ENCODE peak calls at places on chromosomes 7 and 10, in seven cellular contexts. One of them, this sample, is unnamed.

GRCh38 chr10:124802313-124802675 is 675 bp downstream of the ABRAXAS2 start:
- DNase-seq in fibroblast of lung: no peak
- DNase-seq in NCI-H2029: no peak
- DNase-seq in aorta: no peak
- DNase-seq in ovary: no peak
- DNase-seq in WTC11: no peak
- DNase-seq in naive thymus-derived CD8-positive, alpha-beta T cell: no peak
- DNase-seq in this sample: peak

GRCh38 chr10:21304608-21305007 is 220.9 kb downstream of the SKIDA1 start:
- DNase-seq in fibroblast of lung: no peak
- DNase-seq in NCI-H2029: no peak
- DNase-seq in aorta: no peak
- DNase-seq in ovary: no peak
- DNase-seq in WTC11: no peak
- DNase-seq in naive thymus-derived CD8-positive, alpha-beta T cell: no peak
- DNase-seq in this sample: no peak

GRCh38 chr7:28754027-28754426 is 204.1 kb downstream of the TRIL start:
- DNase-seq in fibroblast of lung: peak
- DNase-seq in NCI-H2029: no peak
- DNase-seq in aorta: no peak
- DNase-seq in ovary: no peak
- DNase-seq in WTC11: no peak
- DNase-seq in naive thymus-derived CD8-positive, alpha-beta T cell: no peak
- DNase-seq in this sample: no peak

GRCh38 chr7:1289681-1290261 is 57.1 kb downstream of the UNCX start:
- DNase-seq in fibroblast of lung: peak
- DNase-seq in NCI-H2029: no peak
- DNase-seq in aorta: peak
- DNase-seq in ovary: no peak
- DNase-seq in WTC11: no peak
- DNase-seq in naive thymus-derived CD8-positive, alpha-beta T cell: no peak
- DNase-seq in this sample: no peak

GRCh38 chr7:44847509-44847919 is 373 bp downstream of the H2AZ2 start:
- DNase-seq in fibroblast of lung: peak
- DNase-seq in NCI-H2029: peak
- DNase-seq in aorta: peak
- DNase-seq in ovary: peak
- DNase-seq in WTC11: peak
- DNase-seq in naive thymus-derived CD8-positive, alpha-beta T cell: peak
- DNase-seq in this sample: peak

GRCh38 chr10:88687853-88688467 is 18.1 kb upstream of the LIPK start:
- DNase-seq in fibroblast of lung: peak
- DNase-seq in NCI-H2029: no peak
- DNase-seq in aorta: no peak
- DNase-seq in ovary: no peak
- DNase-seq in WTC11: no peak
- DNase-seq in naive thymus-derived CD8-positive, alpha-beta T cell: no peak
- DNase-seq in this sample: peak

GRCh38 chr10:79348640-79348988 is 1.3 kb downstream of the PPIF start:
- DNase-seq in fibroblast of lung: no peak
- DNase-seq in NCI-H2029: no peak
- DNase-seq in aorta: no peak
- DNase-seq in ovary: peak
- DNase-seq in WTC11: no peak
- DNase-seq in naive thymus-derived CD8-positive, alpha-beta T cell: no peak
- DNase-seq in this sample: no peak

GRCh38 chr7:44917465-44917864 is 32.1 kb upstream of the PURB start:
- DNase-seq in fibroblast of lung: no peak
- DNase-seq in NCI-H2029: no peak
- DNase-seq in aorta: no peak
- DNase-seq in ovary: no peak
- DNase-seq in WTC11: no peak
- DNase-seq in naive thymus-derived CD8-positive, alpha-beta T cell: no peak
- DNase-seq in this sample: no peak

GRCh38 chr7:16660702-16661464 is 14.9 kb downstream of the BZW2 start:
- DNase-seq in fibroblast of lung: peak
- DNase-seq in NCI-H2029: no peak
- DNase-seq in aorta: no peak
- DNase-seq in ovary: no peak
- DNase-seq in WTC11: no peak
- DNase-seq in naive thymus-derived CD8-positive, alpha-beta T cell: no peak
- DNase-seq in this sample: no peak

GRCh38 chr7:89887489-89887888 is 266.8 kb upstream of the STEAP1 start:
- DNase-seq in fibroblast of lung: no peak
- DNase-seq in NCI-H2029: no peak
- DNase-seq in aorta: no peak
- DNase-seq in ovary: no peak
- DNase-seq in WTC11: no peak
- DNase-seq in naive thymus-derived CD8-positive, alpha-beta T cell: no peak
- DNase-seq in this sample: no peak

GRCh38 chr10:124536496-124537050 is 75.0 kb downstream of the LHPP start:
- DNase-seq in fibroblast of lung: no peak
- DNase-seq in NCI-H2029: no peak
- DNase-seq in aorta: no peak
- DNase-seq in ovary: no peak
- DNase-seq in WTC11: no peak
- DNase-seq in naive thymus-derived CD8-positive, alpha-beta T cell: no peak
- DNase-seq in this sample: no peak

GRCh38 chr10:62479523-62479922 is 105.4 kb downstream of the ZNF365 start:
- DNase-seq in fibroblast of lung: no peak
- DNase-seq in NCI-H2029: no peak
- DNase-seq in aorta: no peak
- DNase-seq in ovary: no peak
- DNase-seq in WTC11: no peak
- DNase-seq in naive thymus-derived CD8-positive, alpha-beta T cell: no peak
- DNase-seq in this sample: no peak

GRCh38 chr7:42097756-42098155 is 139.3 kb downstream of the GLI3 start:
- DNase-seq in fibroblast of lung: peak
- DNase-seq in NCI-H2029: no peak
- DNase-seq in aorta: no peak
- DNase-seq in ovary: no peak
- DNase-seq in WTC11: no peak
- DNase-seq in naive thymus-derived CD8-positive, alpha-beta T cell: no peak
- DNase-seq in this sample: no peak

GRCh38 chr7:19404912-19405329 is 259.7 kb upstream of the FERD3L start:
- DNase-seq in fibroblast of lung: peak
- DNase-seq in NCI-H2029: no peak
- DNase-seq in aorta: no peak
- DNase-seq in ovary: no peak
- DNase-seq in WTC11: no peak
- DNase-seq in naive thymus-derived CD8-positive, alpha-beta T cell: no peak
- DNase-seq in this sample: no peak

GRCh38 chr10:7092603-7093002 is 318.2 kb downstream of the SFMBT2 start:
- DNase-seq in fibroblast of lung: no peak
- DNase-seq in NCI-H2029: no peak
- DNase-seq in aorta: no peak
- DNase-seq in ovary: no peak
- DNase-seq in WTC11: no peak
- DNase-seq in naive thymus-derived CD8-positive, alpha-beta T cell: no peak
- DNase-seq in this sample: no peak

GRCh38 chr10:18377898-18378297 is 237.7 kb downstream of the CACNB2 start:
- DNase-seq in fibroblast of lung: no peak
- DNase-seq in NCI-H2029: no peak
- DNase-seq in aorta: no peak
- DNase-seq in ovary: no peak
- DNase-seq in WTC11: no peak
- DNase-seq in naive thymus-derived CD8-positive, alpha-beta T cell: no peak
- DNase-seq in this sample: no peak

GRCh38 chr10:49082767-49083166 is 32.6 kb downstream of the VSTM4 start:
- DNase-seq in fibroblast of lung: no peak
- DNase-seq in NCI-H2029: no peak
- DNase-seq in aorta: no peak
- DNase-seq in ovary: peak
- DNase-seq in WTC11: no peak
- DNase-seq in naive thymus-derived CD8-positive, alpha-beta T cell: no peak
- DNase-seq in this sample: no peak

GRCh38 chr10:3426190-3426845 is 253.7 kb upstream of the PITRM1 start:
- DNase-seq in fibroblast of lung: peak
- DNase-seq in NCI-H2029: no peak
- DNase-seq in aorta: no peak
- DNase-seq in ovary: no peak
- DNase-seq in WTC11: no peak
- DNase-seq in naive thymus-derived CD8-positive, alpha-beta T cell: no peak
- DNase-seq in this sample: no peak

GRCh38 chr10:50063100-50063499 is 4.7 kb upstream of the WASHC2A start:
- DNase-seq in fibroblast of lung: no peak
- DNase-seq in NCI-H2029: no peak
- DNase-seq in aorta: no peak
- DNase-seq in ovary: no peak
- DNase-seq in WTC11: peak
- DNase-seq in naive thymus-derived CD8-positive, alpha-beta T cell: no peak
- DNase-seq in this sample: peak

GRCh38 chr10:49616421-49617230 is 2.8 kb downstream of the CHAT start:
- DNase-seq in fibroblast of lung: no peak
- DNase-seq in NCI-H2029: no peak
- DNase-seq in aorta: peak
- DNase-seq in ovary: no peak
- DNase-seq in WTC11: peak
- DNase-seq in naive thymus-derived CD8-positive, alpha-beta T cell: no peak
- DNase-seq in this sample: no peak

GRCh38 chr7:129840757-129841156 is 112.0 kb downstream of the UBE2H start:
- DNase-seq in fibroblast of lung: no peak
- DNase-seq in NCI-H2029: no peak
- DNase-seq in aorta: no peak
- DNase-seq in ovary: no peak
- DNase-seq in WTC11: no peak
- DNase-seq in naive thymus-derived CD8-positive, alpha-beta T cell: no peak
- DNase-seq in this sample: no peak

GRCh38 chr10:97422921-97423420 is 3.0 kb upstream of the PGAM1 start:
- DNase-seq in fibroblast of lung: peak
- DNase-seq in NCI-H2029: no peak
- DNase-seq in aorta: no peak
- DNase-seq in ovary: peak
- DNase-seq in WTC11: no peak
- DNase-seq in naive thymus-derived CD8-positive, alpha-beta T cell: no peak
- DNase-seq in this sample: no peak

GRCh38 chr10:51141015-51141414 is 66.7 kb downstream of the PRKG1 start:
- DNase-seq in fibroblast of lung: no peak
- DNase-seq in NCI-H2029: no peak
- DNase-seq in aorta: no peak
- DNase-seq in ovary: no peak
- DNase-seq in WTC11: no peak
- DNase-seq in naive thymus-derived CD8-positive, alpha-beta T cell: no peak
- DNase-seq in this sample: no peak

GRCh38 chr7:158924956-158925355 is 68.6 kb downstream of the DYNC2I1 start:
- DNase-seq in fibroblast of lung: peak
- DNase-seq in NCI-H2029: no peak
- DNase-seq in aorta: no peak
- DNase-seq in ovary: no peak
- DNase-seq in WTC11: no peak
- DNase-seq in naive thymus-derived CD8-positive, alpha-beta T cell: no peak
- DNase-seq in this sample: no peak

GRCh38 chr10:119132521-119133345 is 28.8 kb downstream of the DENND10 start:
- DNase-seq in fibroblast of lung: no peak
- DNase-seq in NCI-H2029: no peak
- DNase-seq in aorta: no peak
- DNase-seq in ovary: no peak
- DNase-seq in WTC11: no peak
- DNase-seq in naive thymus-derived CD8-positive, alpha-beta T cell: no peak
- DNase-seq in this sample: no peak

GRCh38 chr10:9262770-9263169 is 1208.3 kb downstream of the GATA3 start:
- DNase-seq in fibroblast of lung: no peak
- DNase-seq in NCI-H2029: no peak
- DNase-seq in aorta: no peak
- DNase-seq in ovary: no peak
- DNase-seq in WTC11: no peak
- DNase-seq in naive thymus-derived CD8-positive, alpha-beta T cell: no peak
- DNase-seq in this sample: no peak

GRCh38 chr10:107165007-107165406 is 501 bp upstream of the SORCS1 start:
- DNase-seq in fibroblast of lung: no peak
- DNase-seq in NCI-H2029: no peak
- DNase-seq in aorta: no peak
- DNase-seq in ovary: no peak
- DNase-seq in WTC11: peak
- DNase-seq in naive thymus-derived CD8-positive, alpha-beta T cell: no peak
- DNase-seq in this sample: no peak

GRCh38 chr10:132687893-132688579 is 97.9 kb downstream of the NKX6-2 start:
- DNase-seq in fibroblast of lung: no peak
- DNase-seq in NCI-H2029: no peak
- DNase-seq in aorta: peak
- DNase-seq in ovary: no peak
- DNase-seq in WTC11: peak
- DNase-seq in naive thymus-derived CD8-positive, alpha-beta T cell: no peak
- DNase-seq in this sample: no peak

GRCh38 chr7:44329888-44330287 is 4.5 kb upstream of the CAMK2B start:
- DNase-seq in fibroblast of lung: no peak
- DNase-seq in NCI-H2029: no peak
- DNase-seq in aorta: no peak
- DNase-seq in ovary: no peak
- DNase-seq in WTC11: no peak
- DNase-seq in naive thymus-derived CD8-positive, alpha-beta T cell: no peak
- DNase-seq in this sample: no peak

GRCh38 chr10:73590881-73591577 is at the start of gene USP54:
- DNase-seq in fibroblast of lung: peak
- DNase-seq in NCI-H2029: no peak
- DNase-seq in aorta: no peak
- DNase-seq in ovary: no peak
- DNase-seq in WTC11: no peak
- DNase-seq in naive thymus-derived CD8-positive, alpha-beta T cell: no peak
- DNase-seq in this sample: no peak

GRCh38 chr10:28367865-28368541 is 65.1 kb upstream of the MPP7 start:
- DNase-seq in fibroblast of lung: no peak
- DNase-seq in NCI-H2029: no peak
- DNase-seq in aorta: no peak
- DNase-seq in ovary: no peak
- DNase-seq in WTC11: no peak
- DNase-seq in naive thymus-derived CD8-positive, alpha-beta T cell: peak
- DNase-seq in this sample: peak

GRCh38 chr10:107067843-107068242 is 96.7 kb downstream of the SORCS1 start:
- DNase-seq in fibroblast of lung: no peak
- DNase-seq in NCI-H2029: no peak
- DNase-seq in aorta: no peak
- DNase-seq in ovary: no peak
- DNase-seq in WTC11: no peak
- DNase-seq in naive thymus-derived CD8-positive, alpha-beta T cell: no peak
- DNase-seq in this sample: no peak

GRCh38 chr10:120945801-120946302 is 94.7 kb downstream of the WDR11 start:
- DNase-seq in fibroblast of lung: peak
- DNase-seq in NCI-H2029: no peak
- DNase-seq in aorta: no peak
- DNase-seq in ovary: no peak
- DNase-seq in WTC11: no peak
- DNase-seq in naive thymus-derived CD8-positive, alpha-beta T cell: no peak
- DNase-seq in this sample: no peak